ENCODE peak calls at places on chromosomes 6 and 20, in five cellular contexts. One of them, this sample, is unnamed. For H3K4me1, the result is how much of the 10 kb centered on the place peaks cover.

GRCh38 chr6:119390276-119390793 is 40.8 kb upstream of the MAN1A1 start:
- DNase-seq in IMR-90: no peak
- DNase-seq in SJSA1: no peak
- DNase-seq in mesendoderm: peak
- DNase-seq in tibial nerve: no peak
- DNase-seq in this sample: no peak

GRCh38 chr20:51540585-51540984 is 1.9 kb downstream of the NFATC2 start:
- DNase-seq in IMR-90: no peak
- DNase-seq in SJSA1: no peak
- DNase-seq in mesendoderm: no peak
- DNase-seq in tibial nerve: no peak
- DNase-seq in this sample: no peak

GRCh38 chr6:76593668-76594067 is 521.2 kb upstream of the IMPG1 start:
- DNase-seq in IMR-90: no peak
- DNase-seq in SJSA1: no peak
- DNase-seq in mesendoderm: no peak
- DNase-seq in tibial nerve: no peak
- DNase-seq in this sample: peak

GRCh38 chr6:159935633-159936032 is 33.2 kb upstream of the IGF2R start:
- DNase-seq in IMR-90: peak
- DNase-seq in SJSA1: no peak
- DNase-seq in mesendoderm: no peak
- DNase-seq in tibial nerve: no peak
- DNase-seq in this sample: no peak

GRCh38 chr6:167497387-167498056 is 172.6 kb downstream of the TTLL2 start:
- DNase-seq in IMR-90: no peak
- DNase-seq in SJSA1: peak
- DNase-seq in mesendoderm: no peak
- DNase-seq in tibial nerve: no peak
- DNase-seq in this sample: no peak

GRCh38 chr20:63413963-63414684 is 53.0 kb upstream of the CHRNA4 start:
- DNase-seq in IMR-90: no peak
- DNase-seq in SJSA1: no peak
- DNase-seq in mesendoderm: no peak
- DNase-seq in tibial nerve: no peak
- DNase-seq in this sample: no peak

GRCh38 chr6:157269261-157269794 is 54.0 kb downstream of the TMEM242 start:
- DNase-seq in IMR-90: peak
- DNase-seq in SJSA1: no peak
- DNase-seq in mesendoderm: no peak
- DNase-seq in tibial nerve: peak
- DNase-seq in this sample: no peak

GRCh38 chr6:56450376-56450775 is 192.3 kb downstream of the DST start:
- DNase-seq in IMR-90: no peak
- DNase-seq in SJSA1: no peak
- DNase-seq in mesendoderm: no peak
- DNase-seq in tibial nerve: no peak
- DNase-seq in this sample: no peak

GRCh38 chr6:36387440-36388303 is at the start of gene ETV7:
- DNase-seq in IMR-90: peak
- DNase-seq in SJSA1: peak
- DNase-seq in mesendoderm: no peak
- DNase-seq in tibial nerve: no peak
- DNase-seq in this sample: no peak

GRCh38 chr6:91462236-91462635 is 875.4 kb upstream of the MAP3K7 start:
- DNase-seq in IMR-90: peak
- DNase-seq in SJSA1: peak
- DNase-seq in mesendoderm: no peak
- DNase-seq in tibial nerve: no peak
- DNase-seq in this sample: no peak

GRCh38 chr6:158717341-158718328 is 67.8 kb downstream of the SYTL3 start:
- DNase-seq in IMR-90: no peak
- DNase-seq in SJSA1: no peak
- DNase-seq in mesendoderm: no peak
- DNase-seq in tibial nerve: no peak
- DNase-seq in this sample: no peak

GRCh38 chr6:111096246-111096645 is 8.9 kb downstream of the SLC16A10 start:
- DNase-seq in IMR-90: no peak
- DNase-seq in SJSA1: no peak
- DNase-seq in mesendoderm: no peak
- DNase-seq in tibial nerve: no peak
- DNase-seq in this sample: no peak

GRCh38 chr6:12941422-12941821 is 224.9 kb downstream of the PHACTR1 start:
- DNase-seq in IMR-90: no peak
- DNase-seq in SJSA1: no peak
- DNase-seq in mesendoderm: peak
- DNase-seq in tibial nerve: no peak
- DNase-seq in this sample: no peak

GRCh38 chr20:461254-462198 is 807 bp downstream of the TBC1D20 start:
- DNase-seq in IMR-90: peak
- DNase-seq in SJSA1: peak
- DNase-seq in mesendoderm: peak
- DNase-seq in tibial nerve: peak
- DNase-seq in this sample: peak

GRCh38 chr20:17960927-17961599 is 7.5 kb downstream of the SNX5 start:
- DNase-seq in IMR-90: peak
- DNase-seq in SJSA1: no peak
- DNase-seq in mesendoderm: no peak
- DNase-seq in tibial nerve: no peak
- DNase-seq in this sample: no peak

GRCh38 chr6:40903456-40903855 is 135.6 kb downstream of the UNC5CL start:
- DNase-seq in IMR-90: no peak
- DNase-seq in SJSA1: no peak
- DNase-seq in mesendoderm: no peak
- DNase-seq in tibial nerve: no peak
- DNase-seq in this sample: no peak

GRCh38 chr20:51800769-51801219 is 1.5 kb downstream of the SALL4 start:
- DNase-seq in IMR-90: no peak
- DNase-seq in SJSA1: peak
- DNase-seq in mesendoderm: peak
- DNase-seq in tibial nerve: no peak
- DNase-seq in this sample: peak

GRCh38 chr6:1328129-1328528 is 16.2 kb downstream of the FOXQ1 start:
- DNase-seq in IMR-90: no peak
- DNase-seq in SJSA1: no peak
- DNase-seq in mesendoderm: no peak
- DNase-seq in tibial nerve: no peak
- DNase-seq in this sample: no peak

GRCh38 chr6:1325471-1326309 is 13.8 kb downstream of the FOXQ1 start:
- DNase-seq in IMR-90: peak
- DNase-seq in SJSA1: peak
- DNase-seq in mesendoderm: peak
- DNase-seq in tibial nerve: no peak
- DNase-seq in this sample: peak

GRCh38 chr6:11497881-11498280 is 39.7 kb upstream of the TMEM170B start:
- DNase-seq in IMR-90: no peak
- DNase-seq in SJSA1: no peak
- DNase-seq in mesendoderm: no peak
- DNase-seq in tibial nerve: no peak
- DNase-seq in this sample: no peak

GRCh38 chr20:50916257-50916656 is 15.0 kb downstream of the ADNP start:
- DNase-seq in IMR-90: peak
- DNase-seq in SJSA1: no peak
- DNase-seq in mesendoderm: peak
- DNase-seq in tibial nerve: no peak
- DNase-seq in this sample: peak

GRCh38 chr6:164927288-164928040 is 381.9 kb downstream of the C6orf118 start:
- DNase-seq in IMR-90: peak
- DNase-seq in SJSA1: peak
- DNase-seq in mesendoderm: peak
- DNase-seq in tibial nerve: peak
- DNase-seq in this sample: peak

GRCh38 chr6:31122803-31123706 is 2.8 kb upstream of the CDSN start:
- DNase-seq in IMR-90: peak
- DNase-seq in SJSA1: peak
- DNase-seq in mesendoderm: no peak
- DNase-seq in tibial nerve: no peak
- DNase-seq in this sample: no peak

GRCh38 chr20:431012-431904 is 23.2 kb downstream of the RBCK1 start:
- DNase-seq in IMR-90: peak
- DNase-seq in SJSA1: peak
- DNase-seq in mesendoderm: peak
- DNase-seq in tibial nerve: peak
- DNase-seq in this sample: peak

GRCh38 chr6:125183391-125183790 is 29.8 kb downstream of the TPD52L1 start:
- DNase-seq in IMR-90: no peak
- DNase-seq in SJSA1: peak
- DNase-seq in mesendoderm: no peak
- DNase-seq in tibial nerve: no peak
- DNase-seq in this sample: no peak

DNA sequence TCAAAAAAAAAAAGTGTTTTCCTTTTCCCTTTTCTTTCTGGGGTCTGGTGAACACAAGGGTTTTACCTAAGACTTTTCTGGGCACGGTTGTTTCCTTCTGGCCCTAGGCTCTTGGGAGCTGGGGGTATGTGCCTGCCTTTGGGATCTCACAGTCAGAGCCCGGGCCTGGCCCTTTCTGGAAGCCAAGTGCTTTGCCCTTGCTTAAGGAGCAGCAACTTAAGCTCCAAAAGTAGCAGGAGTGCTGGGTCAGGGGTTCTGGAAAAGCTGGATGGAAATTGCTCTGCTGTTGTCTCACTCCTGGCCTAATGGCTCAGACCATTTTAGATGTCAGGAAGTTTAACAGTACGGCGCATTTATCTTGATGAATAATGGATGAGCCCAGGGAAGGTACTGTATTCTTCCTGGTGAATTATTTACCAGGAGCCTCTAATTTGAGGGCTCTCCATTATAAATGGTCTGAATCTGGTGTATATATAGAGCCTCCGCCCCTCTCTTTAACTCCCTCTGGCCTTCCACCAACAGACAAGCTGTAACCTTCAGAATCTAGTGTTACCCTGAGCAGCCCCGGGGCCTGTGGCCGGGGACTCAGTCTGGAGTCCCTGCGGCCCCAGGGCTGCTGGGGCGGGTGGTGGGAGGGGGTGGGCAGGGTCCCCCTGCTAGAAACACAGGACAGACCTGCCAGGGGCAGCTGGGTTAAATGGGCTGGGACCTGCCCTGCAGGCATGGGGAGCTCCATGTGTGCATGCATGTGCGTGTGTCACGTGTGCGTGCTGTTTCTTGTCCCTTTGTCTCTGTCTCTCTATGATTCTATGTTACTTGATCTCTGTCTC is 37.5 kb downstream of the PTK7 start:
- DNase-seq in IMR-90: no peak
- DNase-seq in SJSA1: no peak
- DNase-seq in mesendoderm: peak
- DNase-seq in tibial nerve: no peak
- DNase-seq in this sample: no peak
- H3K4me3 ChIP-seq in IMR-90: no peak
- H3K4me3 ChIP-seq in SJSA1: no peak
- H3K4me3 ChIP-seq in mesendoderm: no peak
- H3K4me3 ChIP-seq in tibial nerve: no peak
- H3K4me3 ChIP-seq in this sample: no peak

GRCh38 chr20:1468117-1468624 is 1.5 kb upstream of the NSFL1C start:
- DNase-seq in IMR-90: no peak
- DNase-seq in SJSA1: no peak
- DNase-seq in mesendoderm: no peak
- DNase-seq in tibial nerve: no peak
- DNase-seq in this sample: no peak

GRCh38 chr20:1466211-1467081 is at the start of gene NSFL1C:
- DNase-seq in IMR-90: peak
- DNase-seq in SJSA1: peak
- DNase-seq in mesendoderm: peak
- DNase-seq in tibial nerve: peak
- DNase-seq in this sample: peak

GRCh38 chr20:1465470-1466210 is 1.0 kb downstream of the NSFL1C start:
- DNase-seq in IMR-90: peak
- DNase-seq in SJSA1: no peak
- DNase-seq in mesendoderm: no peak
- DNase-seq in tibial nerve: no peak
- DNase-seq in this sample: no peak

GRCh38 chr20:1467355-1468116 is 887 bp upstream of the NSFL1C start:
- DNase-seq in IMR-90: no peak
- DNase-seq in SJSA1: no peak
- DNase-seq in mesendoderm: peak
- DNase-seq in tibial nerve: peak
- DNase-seq in this sample: no peak

GRCh38 chr20:1467082-1467354 is 369 bp upstream of the NSFL1C start:
- DNase-seq in IMR-90: no peak
- DNase-seq in SJSA1: no peak
- DNase-seq in mesendoderm: no peak
- DNase-seq in tibial nerve: no peak
- DNase-seq in this sample: no peak
- H3K4me1 ChIP-seq in IMR-90: under half
- H3K4me1 ChIP-seq in SJSA1: under half
- H3K4me1 ChIP-seq in mesendoderm: under half
- H3K4me1 ChIP-seq in tibial nerve: under half
- H3K4me1 ChIP-seq in this sample: under half

DNA sequence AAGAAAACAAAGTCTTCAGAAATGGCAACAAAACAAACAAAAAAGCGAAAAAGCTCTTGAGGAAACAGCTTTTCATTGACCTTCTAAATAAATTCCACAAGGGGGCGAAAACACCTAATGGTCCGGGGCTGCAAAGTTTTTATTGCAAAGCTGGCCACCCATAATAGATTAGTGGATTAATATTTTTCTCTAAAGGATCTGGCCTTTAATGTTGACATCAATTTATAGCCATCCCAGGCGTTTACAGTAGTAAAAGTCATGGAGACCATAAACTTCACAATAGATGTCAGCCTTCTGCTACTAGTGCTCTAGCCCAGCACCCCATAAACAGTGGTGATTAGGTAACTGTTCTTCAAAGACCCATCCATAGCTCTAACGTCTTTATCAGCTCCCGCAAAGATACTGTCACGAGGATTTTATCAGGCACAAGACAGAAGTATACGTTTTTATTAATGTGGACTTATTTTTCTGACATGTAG is 4.8 kb downstream of the CITED2 start:
- DNase-seq in IMR-90: peak
- DNase-seq in SJSA1: peak
- DNase-seq in mesendoderm: peak
- DNase-seq in tibial nerve: no peak
- DNase-seq in this sample: no peak
- H3K4me3 ChIP-seq in IMR-90: no peak
- H3K4me3 ChIP-seq in SJSA1: no peak
- H3K4me3 ChIP-seq in mesendoderm: no peak
- H3K4me3 ChIP-seq in tibial nerve: peak
- H3K4me3 ChIP-seq in this sample: no peak

GRCh38 chr6:44042261-44043035 is 84.8 kb downstream of the MRPL14 start:
- DNase-seq in IMR-90: no peak
- DNase-seq in SJSA1: no peak
- DNase-seq in mesendoderm: no peak
- DNase-seq in tibial nerve: no peak
- DNase-seq in this sample: no peak

GRCh38 chr6:44041461-44042260 is 85.6 kb downstream of the MRPL14 start:
- DNase-seq in IMR-90: peak
- DNase-seq in SJSA1: peak
- DNase-seq in mesendoderm: peak
- DNase-seq in tibial nerve: no peak
- DNase-seq in this sample: no peak

GRCh38 chr6:44044154-44044539 is 83.1 kb downstream of the MRPL14 start:
- DNase-seq in IMR-90: peak
- DNase-seq in SJSA1: peak
- DNase-seq in mesendoderm: no peak
- DNase-seq in tibial nerve: no peak
- DNase-seq in this sample: no peak

GRCh38 chr6:44043479-44044153 is 83.6 kb downstream of the MRPL14 start:
- DNase-seq in IMR-90: peak
- DNase-seq in SJSA1: peak
- DNase-seq in mesendoderm: peak
- DNase-seq in tibial nerve: no peak
- DNase-seq in this sample: peak

GRCh38 chr6:44043036-44043478 is 84.2 kb downstream of the MRPL14 start:
- DNase-seq in IMR-90: peak
- DNase-seq in SJSA1: peak
- DNase-seq in mesendoderm: peak
- DNase-seq in tibial nerve: no peak
- DNase-seq in this sample: no peak
- H3K4me1 ChIP-seq in IMR-90: under half
- H3K4me1 ChIP-seq in SJSA1: under half
- H3K4me1 ChIP-seq in mesendoderm: under half
- H3K4me1 ChIP-seq in tibial nerve: under half
- H3K4me1 ChIP-seq in this sample: under half